ENCODE peak calls at places on chromosomes 7 and 10, in four cellular contexts. A, O, H and E are unnamed samples.
A peak's percentile ranks its signal among the peaks of the same experiment; 100 is the strongest.

GRCh38 chr7:111558948-111559347 is 3.3 kb downstream of the IMMP2L start:
- DNase-seq in A (no peak), O (no peak), H (no peak), E (peak; percentile 19)

GRCh38 chr10:72744566-72744965 is 52.6 kb downstream of the MCU start:
- DNase-seq in A (no peak), O (no peak), H (no peak), E (no peak)

GRCh38 chr7:157516911-157517781 is 180.3 kb downstream of the DNAJB6 start:
- DNase-seq in A (no peak), O (no peak), H (no peak), E (no peak)

GRCh38 chr7:44159824-44160630 is 18.9 kb upstream of the MYL7 start:
- DNase-seq in A (no peak), O (no peak), H (no peak), E (no peak)

GRCh38 chr7:16926283-16926682 is 44.5 kb upstream of the AGR3 start:
- DNase-seq in A (peak; percentile 41), O (no peak), H (peak; percentile 72), E (no peak)

GRCh38 chr7:118311121-118311803 is 86.8 kb downstream of the ANKRD7 start:
- DNase-seq in A (no peak), O (no peak), H (peak; percentile 98), E (no peak)

GRCh38 chr7:68629-69028 is 123.7 kb upstream of the FAM20C start:
- DNase-seq in A (no peak), O (no peak), H (no peak), E (no peak)

GRCh38 chr10:86662186-86663045 is 5.9 kb upstream of the LDB3 start:
- DNase-seq in A (no peak), O (no peak), H (no peak), E (no peak)

GRCh38 chr10:49023071-49023470 is 83.4 kb upstream of the LRRC18 start:
- DNase-seq in A (no peak), O (no peak), H (no peak), E (no peak)

GRCh38 chr7:2954433-2954853 is 89.2 kb downstream of the CARD11 start:
- DNase-seq in A (no peak), O (no peak), H (peak; percentile 84), E (no peak)

GRCh38 chr7:154640266-154640865 is 362.6 kb downstream of the PAXIP1 start:
- DNase-seq in A (no peak), O (no peak), H (peak; percentile 25), E (no peak)

GRCh38 chr10:79144341-79145173 is 75.8 kb downstream of the ZMIZ1 start:
- DNase-seq in A (no peak), O (no peak), H (no peak), E (no peak)

GRCh38 chr10:931326-932318 is at the start of gene LARP4B:
- DNase-seq in A (peak; percentile 94), O (peak; percentile 94), H (peak; percentile 99), E (peak; percentile 86)

GRCh38 chr10:930415-931325 is 835 bp downstream of the LARP4B start:
- DNase-seq in A (no peak), O (no peak), H (peak; percentile 56), E (no peak)

GRCh38 chr10:934746-935406 is 3.4 kb upstream of the LARP4B start:
- DNase-seq in A (no peak), O (no peak), H (no peak), E (no peak)

GRCh38 chr10:929965-930364 is 1.5 kb downstream of the LARP4B start:
- DNase-seq in A (no peak), O (no peak), H (peak; percentile 81), E (no peak)

GRCh38 chr10:932589-932988 is 1.1 kb upstream of the LARP4B start:
- DNase-seq in A (no peak), O (no peak), H (no peak), E (no peak)
- H3K4me3 ChIP-seq in A (peak overlapping the region; percentile 88), O (no peak overlapping the region), H (no peak overlapping the region), E (no peak overlapping the region)

GRCh38 chr10:52071814-52072213 is 242.3 kb upstream of the DKK1 start:
- DNase-seq in A (no peak), O (no peak), H (no peak), E (no peak)

GRCh38 chr10:52063159-52063558 is 250.9 kb upstream of the DKK1 start:
- DNase-seq in A (no peak), O (no peak), H (no peak), E (no peak)

GRCh38 chr10:52068485-52068884 is 245.6 kb upstream of the DKK1 start:
- DNase-seq in A (no peak), O (no peak), H (no peak), E (no peak)

GRCh38 chr10:52064084-52064845 is 249.8 kb upstream of the DKK1 start:
- DNase-seq in A (no peak), O (no peak), H (no peak), E (no peak)

GRCh38 chr10:52066383-52066782 is 247.7 kb upstream of the DKK1 start:
- DNase-seq in A (no peak), O (no peak), H (peak; percentile 15), E (no peak)
- TF ChIP-seq CTCF in A (no peak), O (no peak), H (peak; percentile 18), E (no peak)

DNA sequence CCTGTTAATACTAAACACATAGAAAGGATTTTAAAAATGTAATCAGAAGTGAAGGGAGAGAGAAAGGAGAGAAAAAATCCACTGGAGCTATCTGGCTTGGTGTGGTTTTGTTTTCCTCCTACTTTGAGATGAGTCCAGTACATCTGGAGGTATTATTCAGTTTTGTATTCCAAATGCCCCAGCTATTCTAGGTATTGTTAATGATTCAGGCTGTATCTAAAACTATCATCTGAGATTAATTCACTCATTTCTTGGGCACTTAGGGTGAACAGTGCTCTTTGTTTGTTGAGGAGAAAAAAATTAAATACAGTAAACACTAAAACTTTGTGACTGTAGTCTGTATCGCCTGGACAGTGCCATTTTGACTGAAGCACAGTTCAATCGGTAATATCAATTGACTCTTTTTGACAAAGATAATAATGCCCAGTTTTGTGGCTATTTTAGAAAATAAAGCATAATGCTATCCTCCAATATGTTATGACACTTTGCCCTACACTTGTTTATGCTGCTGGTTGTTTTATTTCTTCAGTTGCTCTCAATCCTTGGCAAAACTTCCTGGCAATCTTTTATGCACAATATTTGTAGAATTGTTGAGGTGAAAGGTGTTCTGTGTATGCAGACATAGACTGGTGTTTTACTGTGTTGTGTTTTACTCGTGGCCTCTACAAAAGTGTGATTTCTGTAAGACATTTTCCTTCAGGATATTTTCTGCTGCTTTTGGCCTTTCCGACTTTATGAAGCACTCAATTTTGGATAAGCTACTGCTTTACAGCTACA is 21.6 kb downstream of the GLCCI1 start:
- DNase-seq in A (no peak), O (no peak), H (no peak), E (no peak)
- H3K4me3 ChIP-seq in A (no peak overlapping the region), O (no peak overlapping the region), H (no peak overlapping the region), E (no peak overlapping the region)

GRCh38 chr10:63436225-63436624 is 29.6 kb downstream of the JMJD1C start:
- DNase-seq in A (no peak), O (no peak), H (no peak), E (no peak)

GRCh38 chr10:63434866-63435854 is 30.6 kb downstream of the JMJD1C start:
- DNase-seq in A (no peak), O (no peak), H (no peak), E (no peak)

GRCh38 chr10:63439607-63440006 is 26.2 kb downstream of the JMJD1C start:
- DNase-seq in A (no peak), O (no peak), H (no peak), E (no peak)

GRCh38 chr10:63437334-63437949 is 28.3 kb downstream of the JMJD1C start:
- DNase-seq in A (no peak), O (no peak), H (no peak), E (no peak)

DNA sequence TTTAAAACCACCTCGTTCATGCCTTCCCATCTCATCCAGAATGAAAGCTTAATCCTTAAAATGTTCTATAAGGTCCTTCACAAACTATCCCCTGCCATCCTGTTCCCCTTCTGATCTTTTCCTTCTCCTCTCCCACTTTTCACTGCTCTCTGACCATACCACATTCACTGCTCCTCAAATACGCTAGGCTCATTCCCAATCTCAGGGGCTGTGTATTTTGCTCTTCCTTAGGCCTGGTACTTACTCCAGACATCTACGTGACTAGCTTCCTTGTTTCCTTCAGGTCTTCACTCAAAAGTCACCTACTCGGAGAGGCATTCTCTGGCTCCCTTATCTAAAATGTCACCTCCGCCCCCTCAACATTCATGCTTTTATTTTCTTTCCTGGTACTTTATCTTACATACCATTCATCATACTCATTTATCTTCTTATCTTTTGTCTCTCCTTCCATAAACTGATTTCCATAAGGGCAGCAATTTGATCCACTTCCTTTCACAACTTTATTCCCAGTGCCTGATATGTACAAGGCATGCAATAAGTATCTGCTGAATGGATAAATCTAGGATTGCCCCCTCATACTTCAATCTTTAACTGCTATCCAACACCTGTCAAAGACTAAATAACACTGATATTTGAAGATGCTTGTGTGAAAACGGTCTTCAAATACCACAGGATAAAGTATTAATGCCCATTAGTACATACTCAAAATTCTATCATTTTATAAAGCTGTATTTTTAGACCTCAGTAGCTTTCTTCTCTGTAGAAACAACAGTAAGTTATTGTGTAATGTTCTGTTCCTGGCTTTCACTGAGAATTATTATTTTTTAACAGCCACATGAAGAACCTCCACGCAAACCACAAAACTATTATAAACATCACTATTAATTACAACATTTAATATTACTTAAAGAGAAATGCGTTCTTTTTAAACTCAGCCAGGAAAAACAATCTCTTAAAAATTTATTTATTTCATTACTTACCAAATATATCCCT is 27.0 kb downstream of the JMJD1C start:
- DNase-seq in A (no peak), O (no peak), H (no peak), E (no peak)
- TF ChIP-seq CTCF in A (no peak), O (no peak), H (no peak), E (no peak)

GRCh38 chr7:74454948-74455804 is 1.5 kb downstream of the GTF2IRD1 start:
- DNase-seq in A (peak; percentile 58), O (no peak), H (no peak), E (no peak)
- H3K4me3 ChIP-seq in A (peak overlapping the region; percentile 87), O (peak overlapping the region; percentile 70), H (no peak overlapping the region), E (peak overlapping the region; percentile 64)

GRCh38 chr7:66558660-66559465 is 69.8 kb upstream of the KCTD7 start:
- DNase-seq in A (no peak), O (no peak), H (peak; percentile 13), E (no peak)
- TF ChIP-seq CTCF in A (no peak), O (no peak), H (no peak), E (no peak)

DNA sequence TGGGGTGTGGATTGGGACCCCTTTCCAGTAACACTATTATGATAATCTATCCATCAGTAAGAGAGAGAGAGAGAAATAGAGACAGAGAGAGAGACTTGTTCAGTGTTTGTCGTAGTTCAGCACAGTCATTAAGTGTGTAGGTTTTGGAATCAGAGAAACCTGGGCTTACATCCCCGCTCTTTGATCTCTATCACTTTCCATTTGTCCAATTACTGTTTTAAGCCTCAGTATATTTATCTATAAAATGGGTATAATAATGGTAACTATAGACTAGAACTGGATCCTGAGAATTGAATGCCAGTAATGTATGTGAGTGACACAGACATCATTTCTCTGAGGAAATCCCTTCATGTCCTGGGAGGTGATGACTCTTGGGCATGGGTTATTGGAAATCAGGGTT is 460.5 kb downstream of the PLXNA4 start:
- DNase-seq in A (no peak), O (no peak), H (no peak), E (no peak)
- H3K4me3 ChIP-seq in A (no peak overlapping the region), O (no peak overlapping the region), H (no peak overlapping the region), E (no peak overlapping the region)

GRCh38 chr10:128499956-128500355 is 373.7 kb upstream of the MKI67 start:
- DNase-seq in A (no peak), O (no peak), H (peak; percentile 78), E (no peak)
- TF ChIP-seq CTCF in A (no peak), O (no peak), H (peak; percentile 5), E (no peak)